ENCODE peak calls at places on chromosomes 16 and 17, in four cellular contexts. I is breast epithelium, P is left ventricle myocardium inferior, R is thoracic aorta. M is an unnamed sample. For H3K36me3, the result is how much of the 10 kb centered on the place peaks cover.

GRCh38 chr16:77551352-77551751 is 116.5 kb upstream of the ADAMTS18 start:
- DNase-seq in I (no peak), P (no peak), R (no peak), M (no peak)

GRCh38 chr17:40290629-40291296 is 3.1 kb downstream of the CDC6 start:
- DNase-seq in I (no peak), P (no peak), R (no peak), M (peak)

GRCh38 chr17:52930581-52930980 is 772.1 kb upstream of the CA10 start:
- DNase-seq in P (no peak), I (no peak), R (no peak), M (no peak)

GRCh38 chr17:19327039-19327776 is 35.3 kb downstream of the B9D1 start:
- DNase-seq in R (no peak), I (no peak), P (no peak), M (no peak)

GRCh38 chr17:9195961-9196668 is 174.8 kb downstream of the NTN1 start:
- DNase-seq in R (no peak), I (peak), P (no peak), M (no peak)

GRCh38 chr16:87946596-87947350 is 4.5 kb upstream of the BANP start:
- DNase-seq in I (no peak), R (no peak), P (no peak), M (no peak)

GRCh38 chr17:75242461-75243042 is 18.9 kb downstream of the GGA3 start:
- DNase-seq in P (no peak), R (no peak), I (no peak), M (no peak)

GRCh38 chr17:41549596-41550039 is 21.5 kb upstream of the KRT19 start:
- DNase-seq in I (no peak), R (no peak), P (no peak), M (no peak)

GRCh38 chr17:47203984-47204721 is 5.0 kb upstream of the MYL4 start:
- DNase-seq in P (no peak), I (no peak), R (no peak), M (no peak)

GRCh38 chr16:74449470-74449869 is 28.2 kb upstream of the CLEC18B start:
- DNase-seq in P (no peak), R (no peak), I (no peak), M (no peak)

GRCh38 chr16:83769397-83770008 is 38.3 kb upstream of the HSBP1 start:
- DNase-seq in I (no peak), P (no peak), R (no peak), M (no peak)

GRCh38 chr17:27553019-27553511 is 77.9 kb upstream of the LGALS9 start:
- DNase-seq in I (no peak), R (no peak), P (no peak), M (no peak)

GRCh38 chr17:32341141-32341856 is 674 bp downstream of the C17orf75 start:
- DNase-seq in P (no peak), R (no peak), I (no peak), M (no peak)

GRCh38 chr16:48231675-48232214 is 12.4 kb upstream of the LONP2 start:
- DNase-seq in I (no peak), P (peak), R (no peak), M (peak)

GRCh38 chr17:7083592-7083991 is 3.5 kb upstream of the CLEC10A start:
- DNase-seq in R (no peak), I (no peak), P (no peak), M (no peak)

GRCh38 chr17:4287710-4288109 is 23.9 kb upstream of the ANKFY1 start:
- DNase-seq in P (no peak), R (no peak), I (no peak), M (no peak)

GRCh38 chr17:36931697-36932382 is 5.4 kb upstream of the LHX1 start:
- DNase-seq in R (no peak), I (no peak), P (no peak), M (no peak)

GRCh38 chr16:13127144-13127543 is 225.7 kb downstream of the SHISA9 start:
- DNase-seq in R (no peak), I (no peak), P (no peak), M (no peak)

GRCh38 chr17:78391843-78392242 is 13.4 kb downstream of the PGS1 start:
- DNase-seq in I (no peak), R (no peak), P (no peak), M (no peak)

GRCh38 chr16:67915831-67916723 is 15.6 kb downstream of the CTRL start:
- DNase-seq in I (no peak), P (no peak), R (no peak), M (no peak)

GRCh38 chr17:77312061-77312684 is 171.4 kb downstream of the SEC14L1 start:
- DNase-seq in I (no peak), P (no peak), R (no peak), M (no peak)

GRCh38 chr17:7818746-7819645 is 15.0 kb upstream of the KDM6B start:
- DNase-seq in I (no peak), R (no peak), P (no peak), M (no peak)

GRCh38 chr16:88705076-88705684 is 1.0 kb downstream of the RNF166 start:
- DNase-seq in P (no peak), R (no peak), I (no peak), M (no peak)

GRCh38 chr16:71600822-71601221 is 23.9 kb upstream of the TAT start:
- DNase-seq in I (no peak), P (no peak), R (no peak), M (no peak)

GRCh38 chr17:42407289-42407836 is 15.7 kb downstream of the CAVIN1 start:
- DNase-seq in P (peak), R (peak), I (peak), M (peak)

GRCh38 chr17:38908676-38909181 is 16.7 kb upstream of the LASP1NB start:
- DNase-seq in P (no peak), R (no peak), I (no peak), M (no peak)

GRCh38 chr16:85616608-85617311 is 3.6 kb downstream of the GSE1 start:
- DNase-seq in I (no peak), R (no peak), P (peak), M (no peak)

GRCh38 chr17:60909405-60909804 is 231.8 kb downstream of the BCAS3 start:
- DNase-seq in I (no peak), P (no peak), R (no peak), M (no peak)

GRCh38 chr17:26731005-26731921 is 562.7 kb upstream of the WSB1 start:
- DNase-seq in R (no peak), P (no peak), I (no peak), M (no peak)

GRCh38 chr16:83627996-83628395 is 179.8 kb upstream of the HSBP1 start:
- DNase-seq in I (no peak), P (no peak), R (no peak), M (no peak)

GRCh38 chr17:81837641-81838040 is 2.8 kb upstream of the PPP1R27 start:
- DNase-seq in R (no peak), P (no peak), I (no peak), M (no peak)

GRCh38 chr17:6110592-6110991 is 40.4 kb downstream of the WSCD1 start:
- DNase-seq in P (no peak), R (no peak), I (no peak), M (no peak)

GRCh38 chr17:2608350-2608913 is 15.0 kb downstream of the PAFAH1B1 start:
- DNase-seq in P (no peak), I (no peak), R (no peak), M (no peak)

GRCh38 chr17:28379814-28380571 is 8.5 kb downstream of the SARM1 start:
- DNase-seq in P (no peak), R (no peak), I (no peak), M (peak)

GRCh38 chr16:48609453-48610023 is 442 bp downstream of the N4BP1 start:
- DNase-seq in R (no peak), I (no peak), P (peak), M (peak)

GRCh38 chr16:57318240-57318970 is 33.9 kb upstream of the PLLP start:
- DNase-seq in P (no peak), I (no peak), R (no peak), M (no peak)

GRCh38 chr16:29961127-29961478 is 776 bp upstream of the TMEM219 start:
- DNase-seq in P (no peak), I (no peak), R (no peak), M (no peak)

GRCh38 chr16:30875881-30876791 is 17.7 kb downstream of the BCL7C start:
- DNase-seq in R (no peak), P (no peak), I (no peak), M (no peak)

GRCh38 chr17:51200846-51201245 is 34.6 kb downstream of the NME2 start:
- DNase-seq in P (no peak), R (no peak), I (no peak), M (no peak)

GRCh38 chr16:23092801-23093117 is 56.5 kb downstream of the USP31 start:
- DNase-seq in I (no peak), P (no peak), R (no peak), M (no peak)

GRCh38 chr16:23088018-23088417 is 61.2 kb downstream of the USP31 start:
- DNase-seq in P (peak), I (no peak), R (no peak), M (no peak)

GRCh38 chr16:23092072-23092800 is 57.0 kb downstream of the USP31 start:
- DNase-seq in P (no peak), R (no peak), I (no peak), M (no peak)

GRCh38 chr16:23085949-23086348 is 63.3 kb downstream of the USP31 start:
- DNase-seq in P (no peak), R (no peak), I (no peak), M (no peak)

DNA sequence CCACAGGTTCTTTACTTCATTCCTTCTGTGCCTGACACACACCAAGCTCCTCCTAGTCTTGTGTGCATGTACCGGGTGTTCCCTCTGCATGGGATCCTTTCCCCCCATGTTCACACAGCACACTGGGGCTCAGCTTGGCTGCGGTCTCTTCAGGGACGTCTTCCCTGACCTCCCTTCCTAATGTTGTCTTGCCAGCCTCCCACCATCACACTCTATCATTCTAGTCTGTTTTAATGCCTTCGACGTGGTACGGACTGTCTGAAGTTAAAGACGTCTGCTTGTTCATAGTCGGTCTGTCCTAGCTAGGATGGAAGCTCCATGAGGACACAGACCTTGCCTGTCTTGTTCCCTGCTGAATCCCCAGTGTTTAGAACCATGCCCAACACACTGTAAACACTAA is 60.1 kb downstream of the USP31 start:
- DNase-seq in R (no peak), P (no peak), I (no peak), M (no peak)
- H3K36me3 ChIP-seq in R (under half), P (under half), I (under half), M (under half)

DNA sequence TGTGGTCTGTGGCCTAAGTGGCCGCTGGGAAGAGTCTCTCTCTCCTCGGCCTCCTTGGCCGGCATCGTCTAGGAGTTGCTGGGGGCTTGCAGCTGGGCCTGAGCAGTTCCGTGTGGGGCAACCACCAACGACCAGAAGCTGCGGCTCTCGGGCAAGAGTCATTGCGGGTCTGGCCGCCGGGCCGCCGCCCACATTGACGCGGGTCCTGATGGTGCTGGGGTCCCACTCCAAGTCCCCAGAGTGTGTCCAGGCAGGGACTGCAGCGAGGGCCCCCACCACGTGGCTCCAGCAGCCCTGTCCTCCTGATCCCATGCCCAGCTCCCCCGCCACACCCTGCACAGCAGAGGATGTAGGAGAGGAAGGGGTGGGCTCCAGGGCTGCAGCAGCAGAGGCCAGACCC is 30.9 kb downstream of the UNKL start:
- DNase-seq in P (no peak), R (no peak), I (no peak), M (no peak)
- H3K36me3 ChIP-seq in P (under half), R (under half), I (under half), M (under half)

DNA sequence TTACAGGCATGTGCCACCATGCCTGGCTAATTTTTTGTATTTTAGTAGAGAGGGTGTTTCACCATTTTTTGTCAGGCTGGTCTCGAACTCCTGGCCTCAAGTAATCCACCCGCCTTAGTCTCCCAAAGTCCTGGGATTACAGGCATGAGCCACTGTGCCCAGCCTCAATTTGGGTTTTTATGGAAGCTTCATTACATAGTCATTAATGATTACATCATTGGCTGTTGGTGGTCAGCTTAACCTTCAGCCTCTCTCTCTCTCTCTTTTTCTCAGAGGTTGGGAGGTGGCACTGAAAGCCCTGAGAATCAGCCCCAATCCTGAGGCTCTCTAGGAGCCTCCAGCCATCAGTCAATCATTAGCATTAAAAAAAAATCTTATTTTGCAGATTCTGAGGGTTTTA is 45.3 kb downstream of the C17orf58 start:
- DNase-seq in I (no peak), R (no peak), P (no peak), M (no peak)
- H3K36me3 ChIP-seq in I (under half), R (under half), P (half or more), M (half or more)

DNA sequence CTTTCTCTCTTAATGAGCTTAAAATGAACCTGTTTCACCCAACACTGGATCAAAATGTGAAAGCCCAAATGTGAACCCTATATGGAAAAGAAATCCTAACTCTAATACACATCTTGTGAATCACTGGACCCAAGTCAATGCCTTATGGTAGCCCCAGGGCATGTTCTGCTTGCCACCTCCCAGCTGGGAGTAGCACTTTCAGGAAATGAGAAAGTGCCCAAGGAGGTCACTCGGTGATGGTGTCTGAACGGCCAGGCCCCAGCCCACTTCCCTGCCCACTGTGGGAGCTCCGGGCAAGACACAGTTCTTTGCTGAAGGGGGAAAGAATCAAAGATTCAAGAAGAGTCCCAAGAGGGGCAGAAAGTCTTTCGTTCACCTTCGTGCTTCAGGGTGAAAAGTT is 46.1 kb downstream of the GTF3C1 start:
- DNase-seq in I (no peak), R (no peak), P (no peak), M (no peak)
- H3K36me3 ChIP-seq in I (under half), R (half or more), P (half or more), M (half or more)

DNA sequence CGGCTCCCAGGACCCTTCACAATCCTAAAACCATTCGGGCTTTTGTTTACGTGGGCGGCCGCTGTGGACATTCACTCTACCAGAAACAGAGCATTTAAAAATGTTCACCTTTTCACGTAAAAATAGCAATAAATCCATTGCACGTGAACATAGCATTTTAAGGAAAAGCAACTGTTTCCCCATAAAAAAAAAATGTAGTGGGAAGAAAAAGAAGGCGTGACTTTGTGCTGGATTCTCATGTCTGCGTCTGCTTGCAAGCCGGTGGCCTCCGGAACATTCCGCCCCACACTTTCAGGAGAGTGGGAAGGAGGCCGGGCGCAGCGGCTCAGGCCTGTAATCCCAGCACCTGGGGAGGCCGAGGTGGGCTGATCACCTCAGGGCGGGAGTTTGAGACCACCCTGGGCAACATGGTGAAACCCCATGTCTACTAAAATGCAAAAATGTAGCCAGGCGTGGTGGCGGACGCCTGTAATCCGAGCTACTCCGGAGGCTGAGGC is 13.4 kb upstream of the GNG13 start:
- DNase-seq in R (no peak), P (no peak), I (no peak), M (no peak)
- H3K36me3 ChIP-seq in R (under half), P (under half), I (under half), M (under half)

DNA sequence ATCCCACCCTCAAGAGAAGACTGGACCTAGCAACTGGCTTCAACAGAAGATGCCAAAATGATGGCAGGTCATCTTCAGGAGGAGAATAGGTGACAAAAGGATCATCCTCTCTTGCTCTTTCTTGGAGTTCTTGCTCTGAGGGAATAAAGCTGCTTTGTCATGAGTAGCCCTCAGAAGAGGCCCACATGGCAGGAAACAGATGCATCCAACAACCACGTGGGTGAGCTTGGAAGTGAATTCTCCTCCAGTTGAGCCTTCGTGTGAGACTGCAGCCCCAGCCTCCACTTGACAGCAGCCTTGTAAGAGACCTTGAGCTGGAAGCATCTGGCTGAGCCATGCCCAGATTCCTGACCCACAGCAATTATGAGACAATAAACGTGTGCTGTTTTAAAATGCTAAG is 87.5 kb downstream of the DYNLRB2 start:
- DNase-seq in R (no peak), P (no peak), I (no peak), M (no peak)
- H3K36me3 ChIP-seq in R (under half), P (under half), I (under half), M (under half)

GRCh38 chr16:28837672-28838557 is 8.2 kb downstream of the TUFM start:
- DNase-seq in R (no peak), I (no peak), P (no peak), M (no peak)
- H3K36me3 ChIP-seq in R (half or more), I (under half), P (half or more), M (half or more)

GRCh38 chr17:45171338-45172231 is 9.9 kb downstream of the HEXIM2 start:
- DNase-seq in R (no peak), P (no peak), I (peak), M (no peak)

GRCh38 chr17:45172232-45172540 is 10.5 kb downstream of the HEXIM2 start:
- DNase-seq in R (no peak), I (no peak), P (no peak), M (no peak)

GRCh38 chr17:45170280-45170975 is 8.8 kb downstream of the HEXIM2 start:
- DNase-seq in R (no peak), I (no peak), P (no peak), M (no peak)

GRCh38 chr17:45170976-45171337 is 9.3 kb downstream of the HEXIM2 start:
- DNase-seq in P (peak), R (peak), I (peak), M (peak)

GRCh38 chr17:45168991-45169752 is 7.5 kb downstream of the HEXIM2 start:
- DNase-seq in I (peak), P (no peak), R (no peak), M (no peak)
- H3K36me3 ChIP-seq in I (under half), P (under half), R (under half), M (under half)

M was measured in BE2C.